ENCODE peak calls at places on chromosomes 5 and 9, in eight cellular contexts. One of them, this sample, is unnamed.

GRCh38 chr5:159779481-159779880 is 136.8 kb upstream of the ADRA1B start:
- DNase-seq in substantia nigra: no peak
- DNase-seq in GM12892: no peak
- DNase-seq in dermis microvascular lymphatic vessel endothelial cell: no peak
- DNase-seq in HEK293T: no peak
- DNase-seq in memory B cell: no peak
- DNase-seq in D341Med: no peak
- DNase-seq in NCI-H345: no peak
- DNase-seq in this sample: no peak

GRCh38 chr5:95272530-95272929 is 12.4 kb downstream of the MCTP1 start:
- DNase-seq in substantia nigra: no peak
- DNase-seq in GM12892: no peak
- DNase-seq in dermis microvascular lymphatic vessel endothelial cell: no peak
- DNase-seq in HEK293T: no peak
- DNase-seq in memory B cell: no peak
- DNase-seq in D341Med: no peak
- DNase-seq in NCI-H345: no peak
- DNase-seq in this sample: no peak

GRCh38 chr5:61623401-61624069 is 291.5 kb downstream of the ZSWIM6 start:
- DNase-seq in substantia nigra: peak
- DNase-seq in GM12892: no peak
- DNase-seq in dermis microvascular lymphatic vessel endothelial cell: peak
- DNase-seq in HEK293T: peak
- DNase-seq in memory B cell: no peak
- DNase-seq in D341Med: no peak
- DNase-seq in NCI-H345: no peak
- DNase-seq in this sample: no peak

GRCh38 chr5:143384865-143385657 is 18.4 kb downstream of the NR3C1 start:
- DNase-seq in substantia nigra: no peak
- DNase-seq in GM12892: no peak
- DNase-seq in dermis microvascular lymphatic vessel endothelial cell: no peak
- DNase-seq in HEK293T: no peak
- DNase-seq in memory B cell: no peak
- DNase-seq in D341Med: no peak
- DNase-seq in NCI-H345: no peak
- DNase-seq in this sample: no peak

GRCh38 chr5:144812770-144813169 is 642.1 kb downstream of the KCTD16 start:
- DNase-seq in substantia nigra: no peak
- DNase-seq in GM12892: no peak
- DNase-seq in dermis microvascular lymphatic vessel endothelial cell: no peak
- DNase-seq in HEK293T: no peak
- DNase-seq in memory B cell: no peak
- DNase-seq in D341Med: no peak
- DNase-seq in NCI-H345: no peak
- DNase-seq in this sample: no peak

GRCh38 chr5:126081209-126081608 is 342.0 kb upstream of the GRAMD2B start:
- DNase-seq in substantia nigra: no peak
- DNase-seq in GM12892: no peak
- DNase-seq in dermis microvascular lymphatic vessel endothelial cell: no peak
- DNase-seq in HEK293T: no peak
- DNase-seq in memory B cell: no peak
- DNase-seq in D341Med: no peak
- DNase-seq in NCI-H345: no peak
- DNase-seq in this sample: no peak

GRCh38 chr9:134436926-134437325 is 110.7 kb downstream of the RXRA start:
- DNase-seq in substantia nigra: no peak
- DNase-seq in GM12892: no peak
- DNase-seq in dermis microvascular lymphatic vessel endothelial cell: no peak
- DNase-seq in HEK293T: no peak
- DNase-seq in memory B cell: no peak
- DNase-seq in D341Med: no peak
- DNase-seq in NCI-H345: no peak
- DNase-seq in this sample: no peak

GRCh38 chr9:126724226-126724625 is 80.6 kb upstream of the ZBTB43 start:
- DNase-seq in substantia nigra: no peak
- DNase-seq in GM12892: no peak
- DNase-seq in dermis microvascular lymphatic vessel endothelial cell: no peak
- DNase-seq in HEK293T: no peak
- DNase-seq in memory B cell: no peak
- DNase-seq in D341Med: no peak
- DNase-seq in NCI-H345: no peak
- DNase-seq in this sample: no peak

This sample was measured in GM19239.